ENCODE peak calls at places on chromosome 17, in six cellular contexts. Q is NB4, B is endothelial cell of umbilical vein, E is K562, V is HepG2, D is A549. T is an unnamed sample.
A peak's percentile ranks its signal among the peaks of the same experiment; 100 is the strongest.

GRCh38 chr17:14308965-14309879 is 8.3 kb downstream of the HS3ST3B1 start:
- DNase-seq in V (peak; percentile 94), D (peak; percentile 39), B (peak; percentile 34), E (peak; percentile 94), Q (no peak), T (no peak)

GRCh38 chr17:35692811-35693210 is 38.6 kb upstream of the RASL10B start:
- DNase-seq in B (peak; percentile 26), Q (no peak), V (no peak), D (no peak), E (no peak), T (no peak)

GRCh38 chr17:8324132-8324531 is 14.1 kb downstream of the ARHGEF15 start:
- DNase-seq in V (no peak), Q (no peak), D (no peak), B (no peak), E (no peak), T (no peak)

GRCh38 chr17:5352681-5353289 is 66.7 kb downstream of the NUP88 start:
- DNase-seq in Q (no peak), V (no peak), D (no peak), E (no peak), B (no peak), T (no peak)

GRCh38 chr17:73231363-73231762 is 30.3 kb downstream of the CPSF4L start:
- DNase-seq in E (no peak), B (peak; percentile 41), V (no peak), Q (peak; percentile 42), D (peak; percentile 23), T (no peak)

GRCh38 chr17:73291260-73291801 is 20.5 kb downstream of the CDC42EP4 start:
- DNase-seq in E (peak; percentile 74), V (no peak), B (peak; percentile 18), D (peak; percentile 65), Q (peak; percentile 95), T (peak; percentile 70)

GRCh38 chr17:76121932-76122383 is 18.4 kb upstream of the EXOC7 start:
- DNase-seq in D (no peak), Q (no peak), E (no peak), V (no peak), B (no peak), T (no peak)

GRCh38 chr17:3048727-3049471 is 14.5 kb downstream of the OR1D5 start:
- DNase-seq in Q (peak; percentile 94), E (peak; percentile 68), B (peak; percentile 99), V (peak; percentile 93), D (peak; percentile 99), T (peak; percentile 78)

GRCh38 chr17:72119963-72120877 is 600 bp upstream of the SOX9 start:
- DNase-seq in E (no peak), Q (no peak), B (no peak), D (no peak), V (peak; percentile 79), T (no peak)

GRCh38 chr17:80751460-80752368 is 207.1 kb downstream of the RPTOR start:
- DNase-seq in B (no peak), Q (no peak), E (no peak), D (no peak), V (peak; percentile 72), T (no peak)
- TF ChIP-seq MYC in B (no peak), Q (no peak), E (no peak), D (no peak), V (no peak), T (no peak)

DNA sequence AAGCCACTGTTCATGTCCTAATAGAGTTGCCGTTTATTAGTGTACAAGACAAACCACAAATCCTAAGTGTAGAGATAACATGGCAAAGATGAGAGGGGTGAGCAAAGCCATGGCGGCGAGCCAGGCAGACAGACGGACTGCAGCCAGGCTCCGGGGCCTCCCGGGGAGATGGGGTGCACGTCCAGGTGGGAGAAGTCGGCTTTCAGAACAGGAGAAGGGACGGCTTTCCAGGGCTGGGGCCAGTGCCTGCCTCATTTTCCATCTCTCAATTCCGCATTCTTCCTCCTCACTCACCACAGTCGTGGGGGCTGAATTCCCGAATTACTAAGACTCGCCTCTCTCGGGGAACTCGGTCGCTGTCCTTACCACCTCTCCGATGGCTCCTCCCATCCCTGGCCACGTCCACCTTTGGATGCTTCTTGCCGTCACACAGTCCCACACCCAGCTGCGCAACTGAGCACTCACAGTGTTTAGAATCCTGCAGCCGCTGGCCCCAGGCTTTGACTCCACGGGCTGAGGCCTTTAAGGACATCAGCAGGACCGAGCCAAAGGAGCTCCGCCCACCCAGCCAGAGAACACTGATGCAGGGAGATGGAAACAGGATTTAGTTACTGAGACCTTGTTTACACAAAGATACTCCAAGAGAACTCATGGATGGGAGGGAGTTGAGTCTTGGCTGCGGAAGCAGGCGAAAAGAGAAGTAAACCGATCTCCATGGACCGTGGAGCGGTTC is 59.7 kb downstream of the RNF112 start:
- DNase-seq in B (no peak), D (no peak), Q (no peak), V (no peak), E (no peak), T (no peak)
- TF ChIP-seq MYC in B (no peak), D (no peak), Q (no peak), V (no peak), E (no peak), T (no peak)

GRCh38 chr17:37713028-37713431 is 31.8 kb downstream of the HNF1B start:
- DNase-seq in D (peak; percentile 73), Q (no peak), E (no peak), B (no peak), V (peak; percentile 67), T (no peak)

GRCh38 chr17:37711113-37711512 is 33.7 kb downstream of the HNF1B start:
- DNase-seq in Q (no peak), V (peak; percentile 23), D (no peak), B (no peak), E (no peak), T (no peak)

GRCh38 chr17:37708616-37709212 is 36.1 kb downstream of the HNF1B start:
- DNase-seq in E (no peak), D (peak; percentile 73), Q (no peak), V (peak; percentile 97), B (no peak), T (no peak)

GRCh38 chr17:37708008-37708615 is 36.7 kb downstream of the HNF1B start:
- DNase-seq in V (peak; percentile 93), B (no peak), Q (no peak), D (peak; percentile 41), E (no peak), T (no peak)

GRCh38 chr17:37710344-37710886 is 34.4 kb downstream of the HNF1B start:
- DNase-seq in V (peak; percentile 99), E (peak; percentile 63), Q (peak; percentile 51), B (peak; percentile 86), D (peak; percentile 87), T (no peak)
- TF ChIP-seq MYC in V (no peak), E (no peak), Q (no peak), B (no peak), D (no peak), T (no peak)

DNA sequence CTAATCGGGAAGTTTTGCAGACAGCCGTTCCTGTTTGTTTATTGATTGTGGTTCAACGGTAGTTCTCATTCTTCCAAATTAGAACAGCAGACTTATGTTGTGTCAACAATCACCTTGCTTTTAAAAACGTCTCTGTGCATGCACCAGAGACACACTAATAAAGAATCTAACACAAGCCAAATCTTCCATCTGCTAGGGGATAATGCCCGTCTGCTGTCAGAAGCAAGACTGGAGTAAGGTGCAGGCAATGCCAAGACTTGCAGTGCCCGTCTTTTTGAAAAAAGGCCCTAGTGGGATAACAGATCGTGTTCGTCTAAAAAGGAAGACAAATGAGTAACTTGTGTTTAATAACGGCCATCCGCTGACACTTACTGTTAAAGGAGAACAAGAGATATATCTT is 158.4 kb downstream of the KCNJ2 start:
- DNase-seq in Q (no peak), B (no peak), D (no peak), E (no peak), V (no peak), T (no peak)
- TF ChIP-seq MYC in Q (no peak), B (no peak), D (no peak), E (no peak), V (no peak), T (no peak)

GRCh38 chr17:78717431-78717980 is 64.6 kb downstream of the CYTH1 start:
- DNase-seq in E (no peak), Q (no peak), D (peak; percentile 64), V (peak; percentile 39), B (peak; percentile 44), T (no peak)
- TF ChIP-seq MYC in E (no peak), Q (no peak), D (no peak), V (no peak), B (no peak), T (no peak)

GRCh38 chr17:57735707-57736106 is 9.4 kb downstream of the CCDC182 start:
- DNase-seq in D (peak; percentile 42), B (no peak), Q (peak; percentile 34), E (no peak), V (peak; percentile 37), T (no peak)
- TF ChIP-seq MYC in D (no peak), B (no peak), Q (no peak), E (no peak), V (no peak), T (no peak)

GRCh38 chr17:48961516-48962233 is 6.7 kb downstream of the GIP start:
- DNase-seq in B (peak; percentile 40), Q (peak; percentile 35), D (peak; percentile 83), E (peak; percentile 83), V (peak; percentile 78), T (no peak)
- TF ChIP-seq MYC in B (no peak), Q (no peak), D (no peak), E (no peak), V (peak; percentile 38), T (no peak)

GRCh38 chr17:31415004-31415454 is 23.6 kb downstream of the RAB11FIP4 start:
- DNase-seq in D (no peak), E (no peak), V (peak; percentile 11), B (no peak), Q (peak; percentile 92), T (no peak)

GRCh38 chr17:31414590-31414918 is 23.1 kb downstream of the RAB11FIP4 start:
- DNase-seq in D (no peak), V (no peak), E (no peak), Q (no peak), B (no peak), T (no peak)

GRCh38 chr17:31412511-31412910 is 21.0 kb downstream of the RAB11FIP4 start:
- DNase-seq in Q (no peak), E (no peak), V (no peak), D (no peak), B (no peak), T (no peak)

GRCh38 chr17:31413081-31413799 is 21.8 kb downstream of the RAB11FIP4 start:
- DNase-seq in E (no peak), V (no peak), B (no peak), Q (no peak), D (no peak), T (no peak)

GRCh38 chr17:31413871-31414589 is 22.6 kb downstream of the RAB11FIP4 start:
- DNase-seq in E (no peak), Q (peak; percentile 52), V (no peak), D (no peak), B (no peak), T (no peak)
- TF ChIP-seq MYC in E (no peak), Q (no peak), V (no peak), D (no peak), B (no peak), T (no peak)

DNA sequence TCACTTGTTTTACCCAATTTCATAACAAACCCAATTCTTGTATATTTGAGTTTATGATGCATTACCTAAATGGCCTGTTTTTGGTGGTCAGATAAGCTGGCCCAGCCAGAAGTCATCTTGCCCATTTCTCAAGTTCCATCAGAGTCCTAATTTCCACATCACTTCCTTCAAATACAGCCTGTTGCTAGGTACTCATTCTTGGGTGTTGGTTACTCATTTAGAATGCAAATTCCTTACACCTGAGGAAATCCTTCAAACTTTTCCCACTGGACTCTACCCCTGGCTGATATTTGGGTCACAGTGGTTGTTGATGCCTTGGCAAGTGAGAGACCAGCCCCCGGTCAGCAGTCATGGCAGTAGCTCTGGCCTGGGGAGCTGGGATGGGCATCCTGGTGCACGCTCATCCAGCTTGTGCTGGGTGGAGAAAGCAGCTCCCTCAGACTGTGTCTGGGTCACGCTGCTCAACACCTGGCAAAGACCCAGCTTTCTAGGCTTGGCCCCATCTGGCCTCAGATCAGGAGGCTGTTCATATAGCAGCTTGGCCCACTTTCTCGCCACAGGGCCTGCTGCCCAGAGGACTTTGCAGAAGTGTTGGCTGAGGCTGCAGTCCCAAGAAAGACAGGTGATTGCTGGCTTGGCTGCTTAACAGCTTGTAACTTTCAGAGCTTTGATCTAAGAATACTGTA is 25.8 kb downstream of the WSB1 start:
- DNase-seq in E (no peak), V (no peak), B (peak; percentile 50), D (no peak), Q (no peak), T (no peak)
- TF ChIP-seq MYC in E (no peak), V (no peak), B (no peak), D (no peak), Q (no peak), T (no peak)